ENCODE peak calls at places on chromosomes 13 and 19, in five cellular contexts. D is GM12878, G is K562, B is H1, N is HepG2. Y is an unnamed sample.

GRCh38 chr13:20198781-20199180 is 6.0 kb upstream of the GJB2 start:
- DNase-seq in B (no peak), N (peak; percentile 38), G (no peak), D (no peak), Y (no peak)

GRCh38 chr19:36436531-36436930 is 18.1 kb upstream of the ZFP82 start:
- DNase-seq in N (no peak), G (no peak), B (no peak), D (no peak), Y (peak; percentile 77)

GRCh38 chr19:18397242-18398202 is at the start of gene LRRC25:
- DNase-seq in D (no peak), G (peak; percentile 72), N (no peak), B (no peak), Y (peak; percentile 96)

GRCh38 chr19:3132971-3133792 is 2.7 kb upstream of the GNA15 start:
- DNase-seq in G (peak; percentile 74), N (no peak), D (peak; percentile 85), B (no peak), Y (no peak)

GRCh38 chr13:46341112-46341711 is 45.8 kb downstream of the RUBCNL start:
- DNase-seq in G (no peak), D (peak; percentile 51), N (no peak), B (no peak), Y (no peak)

GRCh38 chr19:58554494-58555368 is at the start of gene CHMP2A:
- DNase-seq in B (peak; percentile 88), N (peak; percentile 84), G (peak; percentile 89), D (peak; percentile 85), Y (peak; percentile 99)

GRCh38 chr19:34265221-34265650 is 10.9 kb downstream of the GARRE1 start:
- DNase-seq in G (no peak), B (no peak), D (no peak), N (no peak), Y (peak; percentile 66)

GRCh38 chr13:110232756-110233155 is 74.2 kb downstream of the COL4A1 start:
- DNase-seq in D (no peak), N (no peak), B (no peak), G (no peak), Y (no peak)

GRCh38 chr13:99617474-99618255 is 116.4 kb downstream of the TM9SF2 start:
- DNase-seq in B (no peak), N (peak; percentile 33), G (peak; percentile 26), D (no peak), Y (peak; percentile 89)

GRCh38 chr19:54136086-54136863 is 1.3 kb upstream of the CNOT3 start:
- DNase-seq in G (no peak), B (no peak), D (no peak), N (no peak), Y (peak; percentile 61)

GRCh38 chr19:719636-720377 is 11.1 kb downstream of the PALM start:
- DNase-seq in B (no peak), G (peak; percentile 86), D (no peak), N (no peak), Y (peak; percentile 49)

GRCh38 chr13:79451500-79451962 is 29.4 kb upstream of the NDFIP2 start:
- DNase-seq in N (no peak), D (peak; percentile 71), G (peak; percentile 68), B (no peak), Y (peak; percentile 46)

GRCh38 chr13:60335531-60335930 is 61.5 kb upstream of the TDRD3 start:
- DNase-seq in B (no peak), G (no peak), N (peak; percentile 3), D (no peak), Y (peak; percentile 55)

GRCh38 chr19:43667524-43668405 is 2.2 kb downstream of the PLAUR start:
- DNase-seq in B (no peak), G (no peak), N (no peak), D (no peak), Y (peak; percentile 23)

GRCh38 chr19:778910-779653 is 18.2 kb upstream of the PTBP1 start:
- DNase-seq in D (no peak), B (no peak), N (peak; percentile 81), G (no peak), Y (peak; percentile 49)

GRCh38 chr19:21593934-21594844 is 88.8 kb downstream of the ZNF429 start:
- DNase-seq in G (peak; percentile 41), D (no peak), B (no peak), N (no peak), Y (no peak)
- TF ChIP-seq CREB1 in G (no peak), D (no peak), B (no peak), N (no peak), Y (no peak)

GRCh38 chr13:39655569-39656324 is at the start of gene COG6:
- DNase-seq in N (peak; percentile 73), B (peak; percentile 83), D (peak; percentile 86), G (peak; percentile 81), Y (peak; percentile 93)
- H4K20me1 ChIP-seq in N (no peaks in the 10 kb centered on the region), B (no peaks in the 10 kb centered on the region), D (no peaks in the 10 kb centered on the region), G (no peaks in the 10 kb centered on the region), Y (peaks cover 9% of the 10 kb centered on the region)

GRCh38 chr13:94305033-94305432 is 174.4 kb downstream of the DCT start:
- DNase-seq in G (no peak), N (peak; percentile 65), B (no peak), D (no peak), Y (no peak)
- TF ChIP-seq CREB1 in G (no peak), N (no peak), B (no peak), D (no peak), Y (no peak)

DNA sequence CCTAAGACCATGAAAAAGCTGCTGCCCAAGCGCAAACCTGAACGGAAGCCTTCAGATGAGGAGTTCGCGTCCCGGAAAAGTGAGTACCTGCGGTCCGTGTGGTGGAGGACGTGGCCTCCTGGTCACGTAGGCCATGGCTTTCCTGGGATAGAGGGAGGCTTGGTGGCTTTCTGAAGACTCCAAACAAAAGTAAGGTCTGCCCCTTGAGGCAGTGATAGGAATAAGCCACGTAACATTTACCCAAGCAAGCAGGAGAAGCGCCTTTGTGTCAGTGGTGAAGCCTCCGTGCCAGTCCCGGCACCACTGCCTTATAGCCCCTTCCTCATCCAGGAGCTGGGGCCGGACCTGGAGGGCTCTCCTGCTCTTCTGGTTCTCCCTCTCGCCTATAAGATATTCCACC is 34.3 kb upstream of the TEX29 start:
- DNase-seq in D (no peak), G (no peak), B (no peak), N (no peak), Y (peak; percentile 29)
- H4K20me1 ChIP-seq in D (no peaks in the 10 kb centered on the region), G (no peaks in the 10 kb centered on the region), B (peaks cover 2% of the 10 kb centered on the region), N (no peaks in the 10 kb centered on the region), Y (no peaks in the 10 kb centered on the region)

DNA sequence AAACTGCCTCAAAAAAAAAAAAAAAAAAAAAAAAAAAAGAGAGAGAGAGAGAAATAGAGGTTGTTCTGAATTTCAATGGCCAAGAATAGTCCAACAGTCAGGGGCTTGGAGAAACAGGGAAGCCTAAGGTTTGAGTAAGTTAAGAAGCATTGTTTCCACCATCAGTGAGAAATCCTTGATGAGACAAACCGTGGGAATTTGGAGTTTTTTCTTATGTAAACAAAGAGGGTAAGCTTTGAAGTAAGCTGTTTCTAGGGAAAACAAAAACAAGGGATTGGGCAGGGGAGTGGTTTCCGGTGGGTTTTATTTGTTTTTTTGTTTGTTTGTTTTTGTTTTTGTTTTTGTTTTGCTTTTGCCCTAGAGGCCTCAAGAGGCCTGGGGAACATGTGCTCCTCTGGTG is 11.2 kb upstream of the ERVV-1 start:
- DNase-seq in D (no peak), G (no peak), B (no peak), N (no peak), Y (peak; percentile 78)
- TF ChIP-seq CREB1 in D (no peak), G (no peak), B (no peak), N (no peak), Y (no peak)

DNA sequence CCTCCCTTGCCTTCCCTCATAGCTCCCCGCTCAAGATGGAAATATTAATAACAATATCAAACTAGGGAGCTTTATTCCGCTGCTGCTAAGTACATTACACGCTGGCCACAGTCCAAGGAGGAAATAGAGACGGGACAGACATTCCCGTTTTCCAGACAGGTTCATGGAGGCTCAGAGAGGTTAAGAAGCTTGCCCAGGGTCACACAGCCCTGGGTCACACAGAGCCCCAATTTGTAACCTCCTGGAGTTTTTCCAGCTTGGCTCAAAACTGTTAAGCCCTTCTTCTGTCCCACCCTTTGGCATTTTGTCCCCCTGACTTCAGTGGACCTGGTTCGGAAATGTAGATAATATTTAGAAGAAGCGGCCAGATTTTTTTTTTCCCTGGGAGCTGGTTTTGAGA is 2.0 kb downstream of the BICRA start:
- DNase-seq in N (no peak), G (no peak), B (no peak), D (no peak), Y (no peak)
- H4K20me1 ChIP-seq in N (peaks cover 9% of the 10 kb centered on the region), G (peaks cover 33% of the 10 kb centered on the region), B (peaks cover 11% of the 10 kb centered on the region), D (peaks cover 7% of the 10 kb centered on the region), Y (peaks cover 7% of the 10 kb centered on the region)

DNA sequence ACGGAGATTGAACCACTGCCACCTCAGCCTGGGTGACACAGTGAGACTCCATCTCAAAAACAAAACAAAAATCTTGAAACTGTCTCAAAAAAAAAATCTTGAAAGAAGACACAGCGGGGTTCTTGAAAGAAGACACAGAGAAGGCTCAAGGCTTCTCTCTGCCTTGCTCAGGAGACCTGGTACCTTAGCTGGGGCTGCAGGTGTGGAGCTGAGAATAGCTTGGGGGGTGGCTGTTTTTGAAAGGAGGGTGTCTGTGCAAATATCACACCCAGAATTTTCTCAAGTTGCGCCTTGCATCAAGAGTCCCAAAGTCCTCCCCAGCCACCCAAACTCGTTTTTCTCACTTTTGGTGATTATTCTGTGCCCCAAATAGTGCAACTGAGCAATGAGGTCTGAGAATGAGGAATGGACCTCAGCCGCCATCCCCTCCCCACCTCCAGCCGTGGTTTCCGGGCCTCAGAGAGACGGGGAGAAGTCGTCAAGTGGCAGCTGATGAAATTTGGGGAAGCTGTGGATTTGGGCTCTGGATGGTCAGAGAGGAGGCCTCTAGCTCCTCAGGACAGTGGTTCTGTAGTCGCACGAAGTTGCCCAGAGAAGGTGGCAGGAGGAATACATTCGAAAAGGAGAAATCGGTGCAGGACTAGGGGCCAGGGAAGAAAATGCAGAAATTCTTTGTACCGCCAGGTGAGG is 8.8 kb downstream of the S1PR2 start:
- DNase-seq in N (no peak), D (no peak), G (no peak), B (no peak), Y (no peak)
- TF ChIP-seq CREB1 in N (no peak), D (no peak), G (no peak), B (no peak), Y (no peak)

GRCh38 chr19:45547211-45547770 is 37.3 kb downstream of the OPA3 start:
- DNase-seq in N (no peak), G (no peak), D (no peak), B (no peak), Y (no peak)
- H4K20me1 ChIP-seq in N (no peaks in the 10 kb centered on the region), G (peaks cover 3% of the 10 kb centered on the region), D (no peaks in the 10 kb centered on the region), B (no peaks in the 10 kb centered on the region), Y (no peaks in the 10 kb centered on the region)